ENCODE peak calls at places on chromosomes 4 and X, in ten cellular contexts. One of them, this sample, is unnamed.

GRCh38 chr4:104064650-104065577 is 345.1 kb upstream of the TACR3 start:
- DNase-seq in Peyer's patch: peak
- DNase-seq in choroid plexus epithelial cell: peak
- DNase-seq in WTC11: peak
- DNase-seq in GM13977: peak
- DNase-seq in neural progenitor cell: peak
- DNase-seq in esophagus muscularis mucosa: no peak
- DNase-seq in cardiac muscle cell: peak
- DNase-seq in GM20000: peak
- DNase-seq in endothelial cell: peak
- DNase-seq in this sample: peak

GRCh38 chrX:45006002-45006800 is 133.2 kb downstream of the KDM6A start:
- DNase-seq in Peyer's patch: no peak
- DNase-seq in choroid plexus epithelial cell: peak
- DNase-seq in WTC11: no peak
- DNase-seq in GM13977: no peak
- DNase-seq in neural progenitor cell: no peak
- DNase-seq in esophagus muscularis mucosa: no peak
- DNase-seq in cardiac muscle cell: no peak
- DNase-seq in GM20000: no peak
- DNase-seq in endothelial cell: no peak
- DNase-seq in this sample: no peak

GRCh38 chr4:30717208-30718020 is 2.8 kb upstream of the PCDH7 start:
- DNase-seq in Peyer's patch: peak
- DNase-seq in choroid plexus epithelial cell: peak
- DNase-seq in WTC11: peak
- DNase-seq in GM13977: peak
- DNase-seq in neural progenitor cell: peak
- DNase-seq in esophagus muscularis mucosa: no peak
- DNase-seq in cardiac muscle cell: peak
- DNase-seq in GM20000: peak
- DNase-seq in endothelial cell: peak
- DNase-seq in this sample: peak

GRCh38 chr4:80183196-80184052 is 13.9 kb upstream of the PRDM8 start:
- DNase-seq in Peyer's patch: no peak
- DNase-seq in choroid plexus epithelial cell: no peak
- DNase-seq in WTC11: no peak
- DNase-seq in GM13977: peak
- DNase-seq in neural progenitor cell: peak
- DNase-seq in esophagus muscularis mucosa: peak
- DNase-seq in cardiac muscle cell: no peak
- DNase-seq in GM20000: peak
- DNase-seq in endothelial cell: peak
- DNase-seq in this sample: no peak

GRCh38 chr4:122517345-122517744 is 60.8 kb upstream of the IL2 start:
- DNase-seq in Peyer's patch: no peak
- DNase-seq in choroid plexus epithelial cell: no peak
- DNase-seq in WTC11: no peak
- DNase-seq in GM13977: no peak
- DNase-seq in neural progenitor cell: no peak
- DNase-seq in esophagus muscularis mucosa: no peak
- DNase-seq in cardiac muscle cell: no peak
- DNase-seq in GM20000: no peak
- DNase-seq in endothelial cell: no peak
- DNase-seq in this sample: no peak

GRCh38 chr4:98653890-98654867 is 4.2 kb downstream of the TSPAN5 start:
- DNase-seq in Peyer's patch: no peak
- DNase-seq in choroid plexus epithelial cell: peak
- DNase-seq in WTC11: no peak
- DNase-seq in GM13977: no peak
- DNase-seq in neural progenitor cell: no peak
- DNase-seq in esophagus muscularis mucosa: no peak
- DNase-seq in cardiac muscle cell: no peak
- DNase-seq in GM20000: no peak
- DNase-seq in endothelial cell: no peak
- DNase-seq in this sample: no peak

GRCh38 chrX:14027511-14028019 is 2.1 kb downstream of the GEMIN8 start:
- DNase-seq in Peyer's patch: no peak
- DNase-seq in choroid plexus epithelial cell: peak
- DNase-seq in WTC11: no peak
- DNase-seq in GM13977: peak
- DNase-seq in neural progenitor cell: no peak
- DNase-seq in esophagus muscularis mucosa: no peak
- DNase-seq in cardiac muscle cell: no peak
- DNase-seq in GM20000: peak
- DNase-seq in endothelial cell: no peak
- DNase-seq in this sample: peak

GRCh38 chrX:109270580-109271484 is 211.1 kb downstream of the GUCY2F start:
- DNase-seq in Peyer's patch: no peak
- DNase-seq in choroid plexus epithelial cell: peak
- DNase-seq in WTC11: no peak
- DNase-seq in GM13977: peak
- DNase-seq in neural progenitor cell: no peak
- DNase-seq in esophagus muscularis mucosa: no peak
- DNase-seq in cardiac muscle cell: no peak
- DNase-seq in GM20000: peak
- DNase-seq in endothelial cell: no peak
- DNase-seq in this sample: peak

GRCh38 chr4:37793562-37793961 is 32.9 kb upstream of the PGM2 start:
- DNase-seq in Peyer's patch: no peak
- DNase-seq in choroid plexus epithelial cell: peak
- DNase-seq in WTC11: no peak
- DNase-seq in GM13977: no peak
- DNase-seq in neural progenitor cell: peak
- DNase-seq in esophagus muscularis mucosa: no peak
- DNase-seq in cardiac muscle cell: peak
- DNase-seq in GM20000: no peak
- DNase-seq in endothelial cell: no peak
- DNase-seq in this sample: peak

GRCh38 chr4:146643812-146644401 is 5.2 kb downstream of the POU4F2 start:
- DNase-seq in Peyer's patch: no peak
- DNase-seq in choroid plexus epithelial cell: peak
- DNase-seq in WTC11: no peak
- DNase-seq in GM13977: peak
- DNase-seq in neural progenitor cell: peak
- DNase-seq in esophagus muscularis mucosa: no peak
- DNase-seq in cardiac muscle cell: peak
- DNase-seq in GM20000: peak
- DNase-seq in endothelial cell: no peak
- DNase-seq in this sample: no peak

DNA sequence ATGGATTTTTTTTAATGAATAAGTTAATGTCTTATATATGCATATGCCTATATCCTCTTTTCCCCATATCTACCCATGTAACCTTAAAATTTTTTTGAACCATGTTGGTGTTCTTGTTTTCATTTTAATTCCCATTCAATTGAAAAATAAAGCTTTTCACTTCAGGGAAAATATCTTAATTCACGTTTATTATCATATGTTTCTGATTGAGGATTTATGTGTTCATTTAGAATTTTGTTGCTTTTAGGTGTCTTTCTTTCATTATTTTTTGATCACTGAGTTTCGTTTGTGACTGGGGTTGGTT is 29.1 kb downstream of the HADH start:
- DNase-seq in Peyer's patch: no peak
- DNase-seq in choroid plexus epithelial cell: no peak
- DNase-seq in WTC11: no peak
- DNase-seq in GM13977: no peak
- DNase-seq in neural progenitor cell: no peak
- DNase-seq in esophagus muscularis mucosa: no peak
- DNase-seq in cardiac muscle cell: no peak
- DNase-seq in GM20000: no peak
- DNase-seq in endothelial cell: no peak
- DNase-seq in this sample: no peak
- TF ChIP-seq CTCF in Peyer's patch: no peak
- TF ChIP-seq CTCF in choroid plexus epithelial cell: no peak
- TF ChIP-seq CTCF in WTC11: no peak
- TF ChIP-seq CTCF in GM13977: no peak
- TF ChIP-seq CTCF in neural progenitor cell: no peak
- TF ChIP-seq CTCF in esophagus muscularis mucosa: no peak
- TF ChIP-seq CTCF in cardiac muscle cell: no peak
- TF ChIP-seq CTCF in GM20000: no peak
- TF ChIP-seq CTCF in endothelial cell: peak
- TF ChIP-seq CTCF in this sample: no peak

DNA sequence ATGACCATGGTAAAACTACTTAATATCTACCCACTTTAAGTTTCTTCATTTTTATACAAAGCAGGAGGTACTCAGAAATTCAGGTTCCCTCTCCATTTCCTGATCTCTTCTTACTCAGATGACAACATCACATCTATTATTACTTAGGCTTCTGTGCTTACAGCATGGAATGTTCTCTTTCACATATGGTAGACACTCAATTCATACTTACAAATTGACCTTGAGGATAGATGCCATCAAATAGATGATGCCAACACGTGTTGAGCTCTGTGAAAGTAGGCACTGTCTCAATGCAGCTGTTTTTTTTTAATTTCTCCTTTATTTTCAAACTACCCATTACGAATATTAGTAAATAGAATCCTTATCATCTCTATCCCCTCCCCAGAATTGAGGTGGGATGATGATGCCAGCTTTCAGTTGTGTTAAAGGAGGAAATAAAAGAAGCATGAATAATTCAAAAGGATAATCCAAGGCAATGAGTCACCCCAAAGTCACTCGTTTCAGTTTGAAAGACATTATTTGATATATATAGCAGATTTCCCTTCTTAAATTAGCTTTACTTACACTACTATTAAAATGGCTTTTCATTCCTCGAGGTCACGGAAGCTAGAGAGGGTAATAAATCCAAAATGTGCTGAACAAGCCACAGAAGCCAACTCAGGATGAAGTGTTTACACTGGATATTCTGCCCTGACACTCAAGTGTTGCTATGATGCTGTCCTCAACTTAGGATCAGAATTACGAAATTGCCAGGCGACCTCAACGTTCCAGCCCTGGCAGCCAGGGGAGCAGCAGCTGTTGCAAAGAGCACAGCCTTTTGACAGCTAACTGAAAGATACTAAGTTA is 124.2 kb upstream of the EOLA2 start:
- DNase-seq in Peyer's patch: no peak
- DNase-seq in choroid plexus epithelial cell: peak
- DNase-seq in WTC11: no peak
- DNase-seq in GM13977: no peak
- DNase-seq in neural progenitor cell: no peak
- DNase-seq in esophagus muscularis mucosa: peak
- DNase-seq in cardiac muscle cell: no peak
- DNase-seq in GM20000: no peak
- DNase-seq in endothelial cell: no peak
- DNase-seq in this sample: no peak
- TF ChIP-seq CTCF in Peyer's patch: no peak
- TF ChIP-seq CTCF in choroid plexus epithelial cell: peak
- TF ChIP-seq CTCF in WTC11: no peak
- TF ChIP-seq CTCF in GM13977: no peak
- TF ChIP-seq CTCF in neural progenitor cell: no peak
- TF ChIP-seq CTCF in esophagus muscularis mucosa: no peak
- TF ChIP-seq CTCF in cardiac muscle cell: no peak
- TF ChIP-seq CTCF in GM20000: no peak
- TF ChIP-seq CTCF in endothelial cell: no peak
- TF ChIP-seq CTCF in this sample: no peak

GRCh38 chrX:106038625-106039024 is at the start of gene SERPINA7:
- DNase-seq in Peyer's patch: no peak
- DNase-seq in choroid plexus epithelial cell: no peak
- DNase-seq in WTC11: no peak
- DNase-seq in GM13977: no peak
- DNase-seq in neural progenitor cell: no peak
- DNase-seq in esophagus muscularis mucosa: no peak
- DNase-seq in cardiac muscle cell: no peak
- DNase-seq in GM20000: no peak
- DNase-seq in endothelial cell: no peak
- DNase-seq in this sample: no peak

GRCh38 chrX:106037835-106038473 is 573 bp downstream of the SERPINA7 start:
- DNase-seq in Peyer's patch: no peak
- DNase-seq in choroid plexus epithelial cell: no peak
- DNase-seq in WTC11: no peak
- DNase-seq in GM13977: no peak
- DNase-seq in neural progenitor cell: no peak
- DNase-seq in esophagus muscularis mucosa: no peak
- DNase-seq in cardiac muscle cell: no peak
- DNase-seq in GM20000: no peak
- DNase-seq in endothelial cell: no peak
- DNase-seq in this sample: no peak

GRCh38 chrX:106036716-106037115 is 1.8 kb downstream of the SERPINA7 start:
- DNase-seq in Peyer's patch: no peak
- DNase-seq in choroid plexus epithelial cell: no peak
- DNase-seq in WTC11: no peak
- DNase-seq in GM13977: no peak
- DNase-seq in neural progenitor cell: no peak
- DNase-seq in esophagus muscularis mucosa: no peak
- DNase-seq in cardiac muscle cell: no peak
- DNase-seq in GM20000: no peak
- DNase-seq in endothelial cell: no peak
- DNase-seq in this sample: no peak

GRCh38 chrX:106042296-106042695 is 3.8 kb upstream of the SERPINA7 start:
- DNase-seq in Peyer's patch: no peak
- DNase-seq in choroid plexus epithelial cell: no peak
- DNase-seq in WTC11: no peak
- DNase-seq in GM13977: no peak
- DNase-seq in neural progenitor cell: no peak
- DNase-seq in esophagus muscularis mucosa: no peak
- DNase-seq in cardiac muscle cell: no peak
- DNase-seq in GM20000: no peak
- DNase-seq in endothelial cell: no peak
- DNase-seq in this sample: no peak

DNA sequence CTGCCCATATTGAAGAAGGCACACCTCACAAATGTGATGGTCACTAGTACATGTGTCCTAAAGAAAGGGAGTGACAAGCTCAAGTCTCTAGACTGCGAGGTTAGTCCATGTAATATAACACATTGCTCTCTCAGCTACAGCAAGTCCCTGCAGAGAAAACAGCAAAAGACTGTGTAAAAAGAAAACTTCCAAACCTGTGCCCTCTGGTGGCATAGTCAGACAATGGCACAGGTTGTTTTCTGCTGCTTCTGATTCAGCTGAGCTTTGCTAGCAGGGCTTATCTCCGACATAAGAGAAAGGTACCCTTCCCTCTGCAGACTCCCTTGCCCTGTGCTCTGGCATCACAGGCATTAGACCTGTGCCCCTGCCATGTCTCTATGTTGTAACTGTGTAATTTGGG is 1.4 kb upstream of the SERPINA7 start:
- DNase-seq in Peyer's patch: no peak
- DNase-seq in choroid plexus epithelial cell: peak
- DNase-seq in WTC11: peak
- DNase-seq in GM13977: no peak
- DNase-seq in neural progenitor cell: peak
- DNase-seq in esophagus muscularis mucosa: no peak
- DNase-seq in cardiac muscle cell: peak
- DNase-seq in GM20000: no peak
- DNase-seq in endothelial cell: no peak
- DNase-seq in this sample: peak
- TF ChIP-seq CTCF in Peyer's patch: peak
- TF ChIP-seq CTCF in choroid plexus epithelial cell: peak
- TF ChIP-seq CTCF in WTC11: no peak
- TF ChIP-seq CTCF in GM13977: peak
- TF ChIP-seq CTCF in neural progenitor cell: peak
- TF ChIP-seq CTCF in esophagus muscularis mucosa: no peak
- TF ChIP-seq CTCF in cardiac muscle cell: peak
- TF ChIP-seq CTCF in GM20000: no peak
- TF ChIP-seq CTCF in endothelial cell: no peak
- TF ChIP-seq CTCF in this sample: no peak

DNA sequence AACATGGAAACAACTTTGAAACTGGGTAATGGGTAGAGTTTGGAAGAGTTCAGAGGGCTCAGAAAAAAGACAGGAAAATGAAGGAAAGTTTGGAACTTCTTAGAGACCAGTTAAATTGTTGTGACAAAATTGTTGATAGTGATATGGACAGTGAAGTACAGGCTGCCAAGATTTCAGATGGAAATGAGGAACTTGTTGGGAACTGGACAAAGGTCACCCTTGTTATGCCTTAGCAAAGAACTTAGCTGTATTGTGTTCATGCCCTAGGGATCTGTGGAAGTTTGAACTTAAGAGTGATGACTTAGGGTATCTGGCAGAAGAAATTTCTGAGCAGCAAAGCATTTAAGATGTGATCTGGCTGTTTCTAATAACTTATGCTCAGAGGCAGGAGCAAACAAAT is 5.1 kb upstream of the ARL13A start:
- DNase-seq in Peyer's patch: no peak
- DNase-seq in choroid plexus epithelial cell: no peak
- DNase-seq in WTC11: no peak
- DNase-seq in GM13977: no peak
- DNase-seq in neural progenitor cell: no peak
- DNase-seq in esophagus muscularis mucosa: no peak
- DNase-seq in cardiac muscle cell: no peak
- DNase-seq in GM20000: no peak
- DNase-seq in endothelial cell: no peak
- DNase-seq in this sample: no peak
- TF ChIP-seq CTCF in Peyer's patch: no peak
- TF ChIP-seq CTCF in choroid plexus epithelial cell: no peak
- TF ChIP-seq CTCF in WTC11: no peak
- TF ChIP-seq CTCF in GM13977: no peak
- TF ChIP-seq CTCF in neural progenitor cell: no peak
- TF ChIP-seq CTCF in esophagus muscularis mucosa: no peak
- TF ChIP-seq CTCF in cardiac muscle cell: no peak
- TF ChIP-seq CTCF in GM20000: no peak
- TF ChIP-seq CTCF in endothelial cell: no peak
- TF ChIP-seq CTCF in this sample: no peak

This sample was measured in Calu3.